ENCODE peak calls at places on chromosomes 1 and 21, in eight cellular contexts. U is stimulated activated CD4-positive, alpha-beta T cell treated with anti-CD3 and anti-CD28 coated beads, Interleukin-15, amount 100 ng/mL, for 24 hours; Q is ecto neural progenitor cell; L is RCC 7860; P is left ventricle myocardium inferior; B is HFFc6; A is effector CD8-positive, alpha-beta T cell; N is A549. J is an unnamed sample.

GRCh38 chr1:54543729-54544496 is 4.1 kb upstream of the ACOT11 start:
- DNase-seq in U (no peak), Q (no peak), L (peak; percentile 34), P (no peak), B (peak; percentile 68), A (no peak), N (no peak), J (no peak)

GRCh38 chr1:53486395-53487026 is 27.3 kb downstream of the DMRTB1 start:
- DNase-seq in U (no peak), Q (no peak), L (no peak), P (no peak), B (no peak), A (no peak), N (no peak), J (no peak)

GRCh38 chr1:47676311-47677054 is 238.6 kb downstream of the FOXD2 start:
- DNase-seq in U (no peak), Q (peak; percentile 36), L (no peak), P (no peak), B (no peak), A (no peak), N (no peak), J (no peak)

GRCh38 chr1:46903481-46903880 is 37.8 kb downstream of the CYP4A11 start:
- DNase-seq in U (no peak), Q (no peak), L (no peak), P (no peak), B (no peak), A (no peak), N (no peak), J (no peak)

GRCh38 chr1:61746768-61747167 is 4.5 kb downstream of the PATJ start:
- DNase-seq in U (no peak), Q (no peak), L (peak; percentile 52), P (no peak), B (no peak), A (no peak), N (peak; percentile 12), J (no peak)

GRCh38 chr1:214558002-214558770 is 6.8 kb upstream of the PTPN14 start:
- DNase-seq in U (no peak), Q (no peak), L (peak; percentile 95), P (no peak), B (peak; percentile 90), A (no peak), N (peak; percentile 52), J (no peak)

GRCh38 chr1:58345215-58346075 is 201.1 kb downstream of the OMA1 start:
- DNase-seq in U (no peak), Q (peak; percentile 54), L (no peak), P (no peak), B (no peak), A (no peak), N (no peak), J (no peak)

GRCh38 chr1:172663726-172664125 is 4.8 kb downstream of the FASLG start:
- DNase-seq in U (no peak), Q (no peak), L (no peak), P (no peak), B (no peak), A (no peak), N (peak; percentile 19), J (no peak)

GRCh38 chr1:32337855-32338636 is 2.0 kb upstream of the MARCKSL1 start:
- DNase-seq in U (no peak), Q (no peak), L (no peak), P (no peak), B (no peak), A (no peak), N (no peak), J (no peak)

GRCh38 chr1:1630191-1630964 is 1.6 kb upstream of the MMP23B start:
- DNase-seq in U (peak; percentile 92), Q (peak; percentile 85), L (no peak), P (peak; percentile 69), B (no peak), A (peak; percentile 84), N (no peak), J (no peak)

GRCh38 chr1:152870831-152871730 is 7.0 kb upstream of the SMCP start:
- DNase-seq in U (no peak), Q (no peak), L (no peak), P (no peak), B (peak; percentile 42), A (no peak), N (peak; percentile 45), J (peak; percentile 55)

GRCh38 chr1:41657679-41658078 is 173.2 kb upstream of the EDN2 start:
- DNase-seq in U (no peak), Q (no peak), L (no peak), P (no peak), B (no peak), A (no peak), N (no peak), J (no peak)

GRCh38 chr21:25171438-25171837 is 435.8 kb downstream of the MRPL39 start:
- DNase-seq in U (no peak), Q (no peak), L (peak; percentile 68), P (no peak), B (peak; percentile 45), A (no peak), N (no peak), J (no peak)

GRCh38 chr1:24302209-24302611 is 16.9 kb upstream of the GRHL3 start:
- DNase-seq in U (no peak), Q (no peak), L (no peak), P (no peak), B (no peak), A (no peak), N (no peak), J (no peak)

GRCh38 chr1:219372916-219373615 is 199.4 kb downstream of the LYPLAL1 start:
- DNase-seq in U (no peak), Q (no peak), L (no peak), P (no peak), B (no peak), A (no peak), N (no peak), J (no peak)

GRCh38 chr1:17212487-17213121 is 7.7 kb downstream of the PADI1 start:
- DNase-seq in U (peak; percentile 68), Q (no peak), L (no peak), P (no peak), B (peak; percentile 62), A (peak; percentile 52), N (no peak), J (no peak)

GRCh38 chr1:200896571-200897187 is 2.0 kb downstream of the INAVA start:
- DNase-seq in U (no peak), Q (no peak), L (peak; percentile 90), P (no peak), B (no peak), A (no peak), N (peak; percentile 98), J (no peak)